ENCODE peak calls at places on chromosomes 2 and 18, in five cellular contexts. F is effector memory CD4-positive, alpha-beta T cell; C is brain microvascular endothelial cell; W is naive thymus-derived CD8-positive, alpha-beta T cell; D is AG04450. E is an unnamed sample.

GRCh38 chr2:42996528-42996927 is 204.1 kb upstream of the HAAO start:
- DNase-seq in F (no peak), C (no peak), W (no peak), D (no peak), E (no peak)

GRCh38 chr2:70143314-70144150 is 47.3 kb downstream of the C2orf42 start:
- DNase-seq in F (peak), C (peak), W (peak), D (no peak), E (peak)

GRCh38 chr2:198775737-198776136 is 682.0 kb downstream of the SATB2 start:
- DNase-seq in F (no peak), C (no peak), W (no peak), D (no peak), E (no peak)

GRCh38 chr2:71781695-71782228 is 328.4 kb downstream of the DYSF start:
- DNase-seq in F (no peak), C (no peak), W (no peak), D (no peak), E (no peak)

GRCh38 chr2:136858656-136859055 is 93.3 kb downstream of the THSD7B start:
- DNase-seq in F (no peak), C (no peak), W (no peak), D (no peak), E (no peak)

GRCh38 chr2:101442667-101443061 is 32.2 kb downstream of the RFX8 start:
- DNase-seq in F (no peak), C (peak), W (no peak), D (no peak), E (no peak)

GRCh38 chr18:36808681-36809080 is 20.1 kb downstream of the TPGS2 start:
- DNase-seq in F (no peak), C (peak), W (no peak), D (no peak), E (no peak)

GRCh38 chr2:186551323-186552050 is 38.4 kb upstream of the ITGAV start:
- DNase-seq in F (no peak), C (peak), W (no peak), D (no peak), E (no peak)

GRCh38 chr18:31138709-31139108 is 23.9 kb downstream of the DSC1 start:
- DNase-seq in F (no peak), C (no peak), W (no peak), D (no peak), E (no peak)

GRCh38 chr2:47437287-47437686 is 34.3 kb downstream of the MSH2 start:
- DNase-seq in F (no peak), C (no peak), W (no peak), D (no peak), E (no peak)

GRCh38 chr18:48412339-48412929 is 3.3 kb upstream of the ZBTB7C start:
- DNase-seq in F (no peak), C (no peak), W (no peak), D (no peak), E (peak)

GRCh38 chr2:138712212-138712979 is 67.8 kb downstream of the NXPH2 start:
- DNase-seq in F (no peak), C (no peak), W (no peak), D (no peak), E (no peak)

GRCh38 chr2:217902281-217903141 is 100.3 kb downstream of the TNS1 start:
- DNase-seq in F (no peak), C (peak), W (no peak), D (no peak), E (no peak)

GRCh38 chr2:150911766-150912280 is 349.8 kb downstream of the RBM43 start:
- DNase-seq in F (no peak), C (peak), W (no peak), D (peak), E (no peak)

GRCh38 chr2:58532641-58533040 is 291.5 kb upstream of the FANCL start:
- DNase-seq in F (no peak), C (no peak), W (no peak), D (no peak), E (no peak)

GRCh38 chr2:1731512-1731962 is 12.8 kb downstream of the PXDN start:
- DNase-seq in F (no peak), C (no peak), W (no peak), D (peak), E (no peak)

GRCh38 chr2:220394433-220394832 is 767.0 kb downstream of the SLC4A3 start:
- DNase-seq in F (no peak), C (peak), W (no peak), D (peak), E (peak)

GRCh38 chr2:224865016-224865415 is 148.9 kb upstream of the CCDC195 start:
- DNase-seq in F (no peak), C (no peak), W (no peak), D (no peak), E (no peak)

GRCh38 chr2:146544701-146545100 is 1300.1 kb upstream of the ACVR2A start:
- DNase-seq in F (no peak), C (peak), W (no peak), D (no peak), E (no peak)

GRCh38 chr2:223414646-223415045 is 187.5 kb downstream of the SCG2 start:
- DNase-seq in F (no peak), C (no peak), W (no peak), D (peak), E (no peak)

GRCh38 chr2:236176417-236176816 is 8.2 kb upstream of the GBX2 start:
- DNase-seq in F (no peak), C (no peak), W (no peak), D (no peak), E (no peak)

GRCh38 chr2:66346241-66346664 is 88.7 kb upstream of the MEIS1 start:
- DNase-seq in F (no peak), C (no peak), W (no peak), D (no peak), E (no peak)

E was measured in H54.